ENCODE peak calls at places on chromosomes 16 and 17, in nine cellular contexts. R, W, F, B, S, Y, K, C and G are unnamed samples.

GRCh38 chr16:11291021-11291716 is 10.0 kb upstream of the PRM1 start:
- DNase-seq in R (no peak), W (no peak), F (no peak), B (no peak), S (peak), Y (no peak), K (no peak), C (no peak), G (no peak)

GRCh38 chr17:35052240-35052608 is 11.3 kb downstream of the RFFL start:
- DNase-seq in R (no peak), W (no peak), F (no peak), B (no peak), S (no peak), Y (no peak), K (no peak), C (no peak), G (no peak)

GRCh38 chr17:50637829-50638571 is 3.3 kb downstream of the ABCC3 start:
- DNase-seq in R (no peak), W (no peak), F (no peak), B (no peak), S (no peak), Y (no peak), K (no peak), C (no peak), G (no peak)

GRCh38 chr16:87897563-87898505 is 28.5 kb upstream of the SLC7A5 start:
- DNase-seq in R (no peak), W (no peak), F (no peak), B (no peak), S (no peak), Y (no peak), K (no peak), C (no peak), G (no peak)

GRCh38 chr16:1817716-1818115 is 8.9 kb downstream of the HAGH start:
- DNase-seq in R (no peak), W (no peak), F (no peak), B (no peak), S (no peak), Y (no peak), K (no peak), C (no peak), G (no peak)

GRCh38 chr16:85104821-85105391 is 7.4 kb downstream of the CIBAR2 start:
- DNase-seq in R (no peak), W (no peak), F (peak), B (no peak), S (no peak), Y (no peak), K (no peak), C (no peak), G (no peak)

GRCh38 chr17:75498019-75498725 is 17.2 kb downstream of the CASKIN2 start:
- DNase-seq in R (no peak), W (no peak), F (no peak), B (no peak), S (no peak), Y (no peak), K (no peak), C (no peak), G (no peak)

GRCh38 chr16:10188236-10188635 is 6.0 kb upstream of the GRIN2A start:
- DNase-seq in R (no peak), W (no peak), F (no peak), B (no peak), S (no peak), Y (no peak), K (no peak), C (no peak), G (no peak)

GRCh38 chr16:27721548-27722265 is 171.8 kb downstream of the KATNIP start:
- DNase-seq in R (no peak), W (peak), F (no peak), B (peak), S (peak), Y (no peak), K (no peak), C (no peak), G (peak)

GRCh38 chr17:59851431-59852375 is 41.0 kb downstream of the TUBD1 start:
- DNase-seq in R (no peak), W (no peak), F (no peak), B (no peak), S (no peak), Y (no peak), K (no peak), C (no peak), G (no peak)

GRCh38 chr16:53781023-53781605 is 77.2 kb downstream of the FTO start:
- DNase-seq in R (no peak), W (no peak), F (no peak), B (no peak), S (no peak), Y (no peak), K (no peak), C (no peak), G (no peak)

GRCh38 chr16:85306071-85306792 is 194.0 kb upstream of the CIBAR2 start:
- DNase-seq in R (no peak), W (no peak), F (peak), B (peak), S (peak), Y (peak), K (no peak), C (peak), G (peak)

GRCh38 chr17:6969323-6969726 is 26.5 kb upstream of the ALOX12 start:
- DNase-seq in R (no peak), W (no peak), F (no peak), B (no peak), S (no peak), Y (no peak), K (no peak), C (no peak), G (no peak)

GRCh38 chr17:80789356-80789902 is 202.2 kb upstream of the CHMP6 start:
- DNase-seq in R (no peak), W (peak), F (no peak), B (peak), S (no peak), Y (no peak), K (peak), C (no peak), G (peak)

GRCh38 chr17:62741290-62741689 is 66.8 kb downstream of the MARCHF10 start:
- DNase-seq in R (no peak), W (no peak), F (no peak), B (no peak), S (no peak), Y (no peak), K (no peak), C (no peak), G (no peak)

GRCh38 chr17:72338847-72339790 is 218.3 kb downstream of the SOX9 start:
- DNase-seq in R (no peak), W (no peak), F (no peak), B (peak), S (peak), Y (no peak), K (peak), C (no peak), G (no peak)

GRCh38 chr16:12786077-12786476 is 17.6 kb downstream of the CPPED1 start:
- DNase-seq in R (no peak), W (no peak), F (no peak), B (no peak), S (no peak), Y (no peak), K (no peak), C (no peak), G (no peak)

GRCh38 chr16:50351116-50351515 is 17.7 kb downstream of the BRD7 start:
- DNase-seq in R (no peak), W (no peak), F (no peak), B (no peak), S (no peak), Y (no peak), K (no peak), C (no peak), G (no peak)

GRCh38 chr17:7078711-7079110 is 1.3 kb downstream of the CLEC10A start:
- DNase-seq in R (no peak), W (no peak), F (no peak), B (no peak), S (no peak), Y (no peak), K (no peak), C (no peak), G (no peak)

GRCh38 chr17:65023791-65024190 is 32.7 kb downstream of the GNA13 start:
- DNase-seq in R (no peak), W (no peak), F (no peak), B (no peak), S (no peak), Y (no peak), K (no peak), C (no peak), G (no peak)

GRCh38 chr17:61232871-61233270 is 166.8 kb upstream of the TBX2 start:
- DNase-seq in R (no peak), W (no peak), F (no peak), B (no peak), S (no peak), Y (no peak), K (no peak), C (no peak), G (no peak)

GRCh38 chr16:21159281-21159951 is 942 bp downstream of the LDAF1 start:
- DNase-seq in R (peak), W (no peak), F (peak), B (peak), S (peak), Y (peak), K (no peak), C (peak), G (no peak)

GRCh38 chr17:8503807-8504206 is 68.1 kb downstream of the NDEL1 start:
- DNase-seq in R (no peak), W (no peak), F (no peak), B (no peak), S (no peak), Y (no peak), K (no peak), C (no peak), G (no peak)

GRCh38 chr16:56603589-56603988 is 4.8 kb upstream of the MT2A start:
- DNase-seq in R (peak), W (no peak), F (peak), B (peak), S (peak), Y (no peak), K (no peak), C (no peak), G (no peak)

GRCh38 chr17:81976332-81977210 is 858 bp upstream of the ASPSCR1 start:
- DNase-seq in R (peak), W (no peak), F (no peak), B (no peak), S (peak), Y (no peak), K (no peak), C (no peak), G (no peak)

GRCh38 chr16:24538756-24539294 is 541 bp upstream of the RBBP6 start:
- DNase-seq in R (no peak), W (no peak), F (no peak), B (no peak), S (no peak), Y (no peak), K (peak), C (no peak), G (no peak)